ENCODE peak calls at places on chromosomes 13 and 19, in six cellular contexts. I, F, P, T, B and M are unnamed samples.
A peak's percentile ranks its signal among the peaks of the same experiment; 100 is the strongest.

GRCh38 chr19:11984986-11985385 is 20.1 kb downstream of the ZNF763 start:
- DNase-seq in T (no peak), I (no peak), F (no peak), B (no peak), P (no peak), M (no peak)

GRCh38 chr19:16377521-16377920 is 52.9 kb downstream of the KLF2 start:
- DNase-seq in F (no peak), T (no peak), I (no peak), P (no peak), B (no peak), M (peak; percentile 78)

GRCh38 chr19:10593820-10594637 is 6.9 kb upstream of the AP1M2 start:
- DNase-seq in P (no peak), T (no peak), I (no peak), B (no peak), F (no peak), M (peak; percentile 77)

GRCh38 chr13:102190930-102191329 is 210.9 kb downstream of the FGF14 start:
- DNase-seq in P (no peak), T (no peak), F (no peak), B (no peak), I (no peak), M (no peak)

GRCh38 chr13:98665638-98665995 is 86.9 kb downstream of the SLC15A1 start:
- DNase-seq in I (no peak), T (peak; percentile 60), P (no peak), F (no peak), B (no peak), M (no peak)

GRCh38 chr19:10112895-10113591 is 1.6 kb downstream of the P2RY11 start:
- DNase-seq in F (peak; percentile 68), I (no peak), P (peak; percentile 58), B (no peak), T (peak; percentile 23), M (no peak)

GRCh38 chr13:43725460-43725859 is 61.3 kb downstream of the ENOX1 start:
- DNase-seq in P (no peak), B (no peak), F (no peak), I (no peak), T (no peak), M (no peak)

GRCh38 chr19:29945433-29945832 is 3.4 kb downstream of the URI1 start:
- DNase-seq in F (no peak), P (no peak), I (no peak), B (no peak), T (no peak), M (no peak)

GRCh38 chr19:4717191-4717965 is 6.3 kb downstream of the DPP9 start:
- DNase-seq in F (no peak), T (peak; percentile 99), B (no peak), P (no peak), I (peak; percentile 95), M (no peak)

GRCh38 chr13:103703246-103703645 is 637.0 kb upstream of the SLC10A2 start:
- DNase-seq in I (no peak), P (no peak), T (no peak), B (no peak), F (no peak), M (no peak)

GRCh38 chr13:109166807-109167206 is 537.4 kb downstream of the MYO16 start:
- DNase-seq in I (no peak), F (no peak), P (no peak), B (no peak), T (no peak), M (peak; percentile 33)

GRCh38 chr19:11142528-11143171 is 12.9 kb downstream of the SPC24 start:
- DNase-seq in F (peak; percentile 84), P (peak; percentile 95), T (peak; percentile 90), I (peak; percentile 91), B (peak; percentile 83), M (peak; percentile 85)

GRCh38 chr13:21674271-21675009 is 3.6 kb downstream of the FGF9 start:
- DNase-seq in I (no peak), B (no peak), F (no peak), T (no peak), P (peak; percentile 30), M (no peak)

GRCh38 chr13:113399755-113400149 is 35.8 kb upstream of the GRTP1 start:
- DNase-seq in I (no peak), T (peak; percentile 31), B (no peak), F (peak; percentile 23), P (no peak), M (no peak)

GRCh38 chr13:75473472-75473871 is 8.5 kb downstream of the TBC1D4 start:
- DNase-seq in T (no peak), P (no peak), I (no peak), B (no peak), F (no peak), M (no peak)

GRCh38 chr13:74074723-74075122 is 59.5 kb downstream of the KLF12 start:
- DNase-seq in T (peak; percentile 66), P (no peak), B (no peak), I (peak; percentile 4), F (no peak), M (no peak)

GRCh38 chr13:43942301-43942700 is 62.6 kb downstream of the LACC1 start:
- DNase-seq in B (no peak), I (no peak), P (no peak), T (peak; percentile 53), F (no peak), M (no peak)

GRCh38 chr19:13902993-13903555 is 2.8 kb downstream of the BRME1 start:
- DNase-seq in I (no peak), P (no peak), T (no peak), B (no peak), F (no peak), M (no peak)

GRCh38 chr19:49016067-49016839 is 638 bp downstream of the LHB start:
- DNase-seq in F (no peak), I (no peak), T (no peak), P (no peak), B (no peak), M (no peak)

GRCh38 chr19:287381-287871 is 3.8 kb downstream of the PLPP2 start:
- DNase-seq in F (no peak), P (no peak), I (no peak), T (no peak), B (no peak), M (no peak)

GRCh38 chr13:75055296-75055695 is 426.7 kb downstream of the TBC1D4 start:
- DNase-seq in T (no peak), F (no peak), P (no peak), I (no peak), B (no peak), M (no peak)

GRCh38 chr19:52473655-52474350 is 20.4 kb downstream of the ZNF578 start:
- DNase-seq in I (no peak), F (no peak), T (no peak), B (no peak), P (no peak), M (no peak)

GRCh38 chr13:67369895-67370660 is 139.9 kb upstream of the PCDH9 start:
- DNase-seq in P (no peak), F (no peak), B (no peak), I (peak; percentile 6), T (peak; percentile 97), M (no peak)
- H3K27ac ChIP-seq in P (no peak overlapping the region), F (no peak overlapping the region), B (no peak overlapping the region), I (no peak overlapping the region), T (no peak overlapping the region), M (no peak overlapping the region)

DNA sequence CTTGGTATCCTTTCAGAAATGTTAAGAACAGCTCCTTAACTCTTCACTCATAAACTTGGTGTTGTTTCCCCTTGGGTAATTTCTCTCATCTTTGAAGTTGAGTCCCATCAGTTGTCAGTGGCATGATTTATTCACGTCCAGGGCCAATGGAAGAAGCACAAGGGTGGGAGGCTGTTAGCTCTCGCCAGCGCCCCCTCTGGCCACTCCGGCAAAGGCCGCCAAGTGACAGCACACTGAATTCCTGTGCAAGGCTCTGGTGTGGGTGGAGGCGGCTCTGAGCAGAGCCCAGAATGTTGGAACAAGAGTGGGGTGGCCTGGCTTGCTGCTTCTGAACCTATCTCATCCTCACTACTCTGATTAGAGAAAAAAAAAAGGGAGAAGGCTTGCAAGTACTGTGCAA is 13.1 kb upstream of the MEDAG start:
- DNase-seq in T (peak; percentile 56), I (no peak), F (no peak), P (peak; percentile 57), B (no peak), M (no peak)
- TF ChIP-seq CTCF in T (peak; percentile 51), I (no peak), F (no peak), P (peak; percentile 31), B (peak; percentile 13), M (no peak)

DNA sequence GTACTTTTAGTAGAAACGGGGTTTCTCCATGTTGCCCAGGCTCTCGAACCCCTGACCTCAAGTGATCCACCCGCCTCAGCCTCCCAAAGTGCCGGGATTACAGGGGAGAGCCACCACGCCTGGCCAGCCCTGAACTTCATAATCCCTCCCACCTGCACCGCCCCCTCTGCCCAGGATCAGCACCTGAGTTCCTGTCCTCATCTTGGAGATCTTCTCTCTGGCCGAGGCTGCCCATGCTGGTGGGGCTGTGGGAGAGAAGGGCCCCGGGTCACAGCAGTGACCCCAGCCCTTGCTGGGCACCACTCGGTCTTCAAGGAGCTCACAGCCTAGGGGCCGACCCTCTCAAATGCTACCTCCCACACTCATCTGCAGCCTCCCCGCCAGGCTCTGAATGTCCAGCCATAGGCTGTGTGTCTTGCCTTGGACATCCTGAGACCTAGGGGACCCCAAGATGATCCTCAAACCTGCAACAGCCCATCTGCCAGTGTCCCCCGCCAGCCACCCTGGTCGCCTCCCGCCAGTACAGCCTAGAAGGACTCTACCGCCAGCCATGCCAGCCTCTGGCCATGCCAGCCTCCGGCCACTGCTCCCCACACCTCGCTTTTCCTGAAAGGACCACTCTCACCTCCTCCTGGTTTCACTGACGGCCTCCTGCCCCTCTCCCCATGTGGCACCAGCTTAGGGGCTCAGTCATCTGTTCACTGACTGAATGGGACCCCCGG is 1.5 kb downstream of the ATP8B3 start:
- DNase-seq in T (no peak), I (no peak), P (no peak), F (peak; percentile 49), B (no peak), M (no peak)
- H3K27ac ChIP-seq in T (no peak overlapping the region), I (peak overlapping the region; percentile 93), P (no peak overlapping the region), F (no peak overlapping the region), B (peak overlapping the region; percentile 78), M (no peak overlapping the region)

GRCh38 chr13:96817336-96817941 is 176.8 kb downstream of the OXGR1 start:
- DNase-seq in P (no peak), F (no peak), T (peak; percentile 1), B (no peak), I (no peak), M (no peak)
- TF ChIP-seq CTCF in P (peak; percentile 47), F (peak; percentile 61), T (peak; percentile 48), B (no peak), I (peak; percentile 48), M (no peak)

GRCh38 chr13:30863231-30863630 is 42.8 kb upstream of the MEDAG start:
- DNase-seq in B (no peak), T (no peak), F (no peak), P (no peak), I (no peak), M (no peak)
- H3K27ac ChIP-seq in B (peak overlapping the region; percentile 87), T (no peak overlapping the region), F (no peak overlapping the region), P (no peak overlapping the region), I (no peak overlapping the region), M (peak overlapping the region; percentile 7)